ENCODE peak calls at places on chromosomes 5 and 9, in five cellular contexts. K is nephron progenitor cell, N is brain microvascular endothelial cell, V is A549, U is substantia nigra. R is an unnamed sample.

GRCh38 chr9:18260527-18260926 is 213.4 kb upstream of the ADAMTSL1 start:
- DNase-seq in K (no peak), N (no peak), V (no peak), U (no peak), R (peak; percentile 80)

GRCh38 chr5:167608708-167609272 is 682.7 kb upstream of the WWC1 start:
- DNase-seq in K (no peak), N (no peak), V (no peak), U (no peak), R (no peak)

GRCh38 chr9:29556317-29556716 is 1983.0 kb upstream of the C9orf72 start:
- DNase-seq in K (no peak), N (peak; percentile 16), V (peak; percentile 10), U (no peak), R (peak; percentile 81)

GRCh38 chr9:114282926-114283325 is 40.0 kb upstream of the ORM1 start:
- DNase-seq in K (no peak), N (peak; percentile 59), V (peak; percentile 46), U (no peak), R (peak; percentile 59)

GRCh38 chr9:12680341-12680740 is 12.8 kb upstream of the TYRP1 start:
- DNase-seq in K (no peak), N (no peak), V (no peak), U (no peak), R (peak; percentile 60)

GRCh38 chr5:68331202-68332108 is 115.9 kb downstream of the PIK3R1 start:
- DNase-seq in K (no peak), N (peak; percentile 48), V (no peak), U (no peak), R (no peak)

GRCh38 chr9:14275331-14275730 is 38.6 kb downstream of the NFIB start:
- DNase-seq in K (no peak), N (no peak), V (no peak), U (no peak), R (no peak)

GRCh38 chr5:157148734-157149615 is 6.3 kb upstream of the MED7 start:
- DNase-seq in K (peak; percentile 73), N (peak; percentile 69), V (peak; percentile 71), U (no peak), R (peak; percentile 49)

GRCh38 chr5:10595305-10595677 is 31.4 kb downstream of the ANKRD33B start:
- DNase-seq in K (no peak), N (no peak), V (no peak), U (no peak), R (no peak)

GRCh38 chr5:97142521-97143254 is at the start of gene LIX1:
- DNase-seq in K (peak; percentile 47), N (peak; percentile 47), V (peak; percentile 39), U (no peak), R (peak; percentile 34)

GRCh38 chr9:4196886-4197285 is 103.0 kb downstream of the GLIS3 start:
- DNase-seq in K (no peak), N (no peak), V (peak; percentile 70), U (no peak), R (no peak)

GRCh38 chr5:423626-424258 is 19.2 kb upstream of the EXOC3 start:
- DNase-seq in K (no peak), N (no peak), V (no peak), U (no peak), R (no peak)

GRCh38 chr9:133125706-133126696 is 5.0 kb upstream of the RALGDS start:
- DNase-seq in K (no peak), N (peak; percentile 59), V (no peak), U (no peak), R (no peak)

GRCh38 chr5:122500245-122501086 is 188.4 kb downstream of the SNCAIP start:
- DNase-seq in K (peak; percentile 40), N (peak; percentile 73), V (peak; percentile 56), U (no peak), R (peak; percentile 57)

GRCh38 chr9:111287127-111287526 is 42.9 kb downstream of the OR2K2 start:
- DNase-seq in K (no peak), N (peak; percentile 68), V (peak; percentile 6), U (no peak), R (peak; percentile 52)

GRCh38 chr5:156411131-156411727 is 84.3 kb downstream of the SGCD start:
- DNase-seq in K (no peak), N (no peak), V (peak; percentile 19), U (no peak), R (peak; percentile 19)